ENCODE peak calls at places on chromosomes 4 and X, in nine cellular contexts. U is aorta; X is stimulated activated effector memory CD8-positive, alpha-beta T cell treated with anti-CD3 and anti-CD28 coated beads, Interleukin-12 subunit alpha, Interleukin-12 subunit beta, amount 100 ng/mL, for 72 hours; H is HFFc6; R is HTR-8/SVneo; O is G401; N is stromal cell of bone marrow; I is T-helper 22 cell; C is AG08395. L is an unnamed sample.

GRCh38 chrX:153765138-153766079 is 1.4 kb downstream of the PLXNB3 start:
- DNase-seq in R (no peak), H (no peak), X (no peak), C (no peak), I (no peak), N (no peak), O (peak), U (peak), L (peak)

GRCh38 chr4:107380836-107381438 is 339.1 kb downstream of the PAPSS1 start:
- DNase-seq in X (no peak), I (no peak), R (no peak), C (peak), H (peak), O (no peak), U (no peak), N (no peak), L (no peak)

GRCh38 chrX:138191998-138192397 is 519.5 kb downstream of the FGF13 start:
- DNase-seq in H (no peak), I (no peak), N (no peak), O (peak), X (no peak), R (no peak), U (no peak), C (peak), L (peak)

GRCh38 chr4:98932539-98932938 is 3.6 kb upstream of the EIF4E start:
- DNase-seq in H (peak), I (no peak), N (peak), R (no peak), X (no peak), C (no peak), O (no peak), U (no peak), L (peak)

GRCh38 chrX:100831219-100831946 is 11.2 kb downstream of the CSTF2 start:
- DNase-seq in C (no peak), R (no peak), N (no peak), I (no peak), O (no peak), U (no peak), X (no peak), H (no peak), L (no peak)

GRCh38 chr4:125891597-125892258 is 577.0 kb downstream of the FAT4 start:
- DNase-seq in H (peak), O (no peak), X (no peak), C (peak), I (no peak), U (no peak), N (peak), R (peak), L (peak)

GRCh38 chrX:107448625-107449468 is 605 bp upstream of the FRMPD3 start:
- DNase-seq in N (no peak), X (no peak), I (no peak), U (no peak), C (no peak), H (no peak), O (peak), R (no peak), L (no peak)

GRCh38 chr4:174523003-174523693 is 860 bp upstream of the HPGD start:
- DNase-seq in H (no peak), I (no peak), C (no peak), U (no peak), O (no peak), R (peak), N (peak), X (no peak), L (no peak)

GRCh38 chr4:878796-879729 is 53.1 kb downstream of the GAK start:
- DNase-seq in N (no peak), H (no peak), I (no peak), O (peak), R (no peak), U (no peak), X (peak), C (no peak), L (no peak)

GRCh38 chr4:137226900-137227299 is 305.4 kb downstream of the PCDH18 start:
- DNase-seq in R (peak), I (no peak), N (no peak), C (no peak), O (no peak), H (peak), X (no peak), U (no peak), L (peak)

GRCh38 chr4:87236851-87237250 is 16.4 kb upstream of the KLHL8 start:
- DNase-seq in C (no peak), O (no peak), X (no peak), R (no peak), H (no peak), I (no peak), U (no peak), N (no peak), L (no peak)

GRCh38 chr4:11182031-11182430 is 246.7 kb downstream of the HS3ST1 start:
- DNase-seq in H (no peak), N (no peak), U (no peak), X (no peak), C (no peak), O (no peak), I (no peak), R (no peak), L (no peak)

GRCh38 chrX:71909956-71910355 is 689 bp upstream of the NHSL2 start:
- DNase-seq in N (no peak), I (no peak), U (no peak), C (no peak), X (no peak), O (peak), R (peak), H (no peak), L (no peak)

GRCh38 chr4:61385302-61385701 is 185.2 kb downstream of the ADGRL3 start:
- DNase-seq in X (no peak), O (no peak), I (no peak), U (no peak), N (no peak), H (no peak), R (no peak), C (no peak), L (no peak)

GRCh38 chr4:5424211-5424610 is 284.1 kb downstream of the EVC2 start:
- DNase-seq in R (no peak), N (no peak), H (no peak), X (no peak), O (no peak), I (no peak), C (no peak), U (no peak), L (no peak)

GRCh38 chrX:111467896-111468295 is 43.5 kb upstream of the SERTM2 start:
- DNase-seq in H (no peak), U (peak), O (no peak), N (peak), I (no peak), C (no peak), X (no peak), R (no peak), L (no peak)

GRCh38 chr4:67483868-67484602 is 61.3 kb downstream of the CENPC start:
- DNase-seq in I (no peak), C (peak), R (no peak), U (no peak), O (no peak), X (no peak), H (peak), N (no peak), L (peak)

GRCh38 chr4:106763044-106763443 is 273.1 kb downstream of the DKK2 start:
- DNase-seq in X (no peak), H (peak), N (peak), C (peak), O (peak), I (no peak), U (no peak), R (no peak), L (no peak)

GRCh38 chrX:47749185-47749967 is 87.3 kb upstream of the ZNF81 start:
- DNase-seq in O (peak), C (no peak), R (no peak), I (no peak), N (no peak), X (no peak), H (no peak), U (no peak), L (peak)

GRCh38 chr4:177519481-177520270 is 77.4 kb upstream of the AGA start:
- DNase-seq in R (no peak), C (no peak), N (peak), U (no peak), X (no peak), H (peak), I (no peak), O (no peak), L (peak)

GRCh38 chr4:38985363-38986065 is 46.7 kb downstream of the TMEM156 start:
- DNase-seq in C (no peak), R (no peak), I (no peak), U (no peak), H (no peak), O (no peak), N (no peak), X (no peak), L (no peak)

GRCh38 chr4:184845367-184846011 is 19.7 kb upstream of the ACSL1 start:
- DNase-seq in X (no peak), O (no peak), H (peak), R (peak), C (peak), N (no peak), U (no peak), I (no peak), L (peak)

GRCh38 chrX:4932790-4933189 is 1219.3 kb upstream of the PRKX start:
- DNase-seq in N (peak), X (no peak), C (no peak), O (no peak), R (no peak), U (no peak), H (no peak), I (no peak), L (no peak)

GRCh38 chr4:87030124-87030523 is 95.3 kb downstream of the AFF1 start:
- DNase-seq in U (no peak), C (no peak), X (no peak), R (no peak), N (no peak), H (no peak), O (no peak), I (no peak), L (no peak)

GRCh38 chrX:38515291-38515690 is 46.1 kb upstream of the TSPAN7 start:
- DNase-seq in N (no peak), C (no peak), R (no peak), O (no peak), I (no peak), X (no peak), H (no peak), U (no peak), L (no peak)

GRCh38 chr4:1720163-1720983 is 750 bp downstream of the TMEM129 start:
- DNase-seq in I (no peak), O (peak), C (peak), H (peak), N (peak), R (no peak), U (peak), X (peak), L (peak)

GRCh38 chr4:140100771-140101170 is 53.2 kb downstream of the MAML3 start:
- DNase-seq in R (no peak), X (no peak), I (no peak), C (no peak), H (no peak), N (no peak), U (no peak), O (no peak), L (peak)

GRCh38 chrX:154334496-154334895 is 38.9 kb downstream of the TKTL1 start:
- DNase-seq in C (no peak), H (no peak), R (no peak), U (no peak), I (no peak), N (no peak), X (no peak), O (no peak), L (no peak)

GRCh38 chr4:108030332-108030731 is 40.6 kb downstream of the HADH start:
- DNase-seq in U (no peak), C (peak), N (peak), X (peak), H (peak), R (peak), I (peak), O (no peak), L (peak)